ENCODE peak calls at places on chromosomes 5 and 9, in eight cellular contexts. N is HS-27A, U is NCI-H526, P is EH, K is dermis microvascular lymphatic vessel endothelial cell, T is EL, L is psoas muscle, B is HCT116. W is an unnamed sample.

GRCh38 chr5:149210968-149211495 is 60.6 kb upstream of the AFAP1L1 start:
- DNase-seq in N (no peak), U (no peak), P (peak), K (no peak), T (no peak), L (no peak), B (no peak), W (no peak)

GRCh38 chr5:107242411-107242810 is 428.3 kb downstream of the EFNA5 start:
- DNase-seq in N (no peak), U (no peak), P (no peak), K (no peak), T (no peak), L (no peak), B (no peak), W (no peak)

GRCh38 chr9:70566066-70566465 is 151.6 kb upstream of the KLF9 start:
- DNase-seq in N (no peak), U (no peak), P (peak), K (no peak), T (no peak), L (no peak), B (no peak), W (no peak)

GRCh38 chr5:54217826-54218503 is 92.4 kb downstream of the ARL15 start:
- DNase-seq in N (peak), U (peak), P (peak), K (peak), T (peak), L (no peak), B (peak), W (peak)

GRCh38 chr5:100577506-100577905 is 42.3 kb downstream of the FAM174A start:
- DNase-seq in N (no peak), U (no peak), P (no peak), K (no peak), T (no peak), L (no peak), B (no peak), W (no peak)

GRCh38 chr5:163506726-163507125 is 1.3 kb downstream of the MAT2B start:
- DNase-seq in N (no peak), U (no peak), P (peak), K (no peak), T (peak), L (no peak), B (no peak), W (no peak)

GRCh38 chr5:30808996-30809395 is 384.5 kb upstream of the CDH6 start:
- DNase-seq in N (no peak), U (no peak), P (no peak), K (no peak), T (no peak), L (no peak), B (no peak), W (no peak)

GRCh38 chr5:89313044-89313443 is 430.1 kb upstream of the MEF2C start:
- DNase-seq in N (peak), U (no peak), P (peak), K (no peak), T (peak), L (no peak), B (peak), W (peak)

GRCh38 chr9:75390951-75391350 is 302.6 kb downstream of the OSTF1 start:
- DNase-seq in N (no peak), U (no peak), P (no peak), K (no peak), T (no peak), L (no peak), B (no peak), W (no peak)

GRCh38 chr5:160640417-160640816 is 211.6 kb downstream of the ATP10B start:
- DNase-seq in N (no peak), U (no peak), P (no peak), K (no peak), T (no peak), L (no peak), B (no peak), W (no peak)

GRCh38 chr9:19116391-19116790 is 10.9 kb downstream of the PLIN2 start:
- DNase-seq in N (no peak), U (no peak), P (peak), K (no peak), T (no peak), L (peak), B (no peak), W (no peak)

GRCh38 chr9:127020526-127021078 is 101.8 kb downstream of the ANGPTL2 start:
- DNase-seq in N (no peak), U (no peak), P (no peak), K (no peak), T (no peak), L (no peak), B (no peak), W (no peak)

GRCh38 chr5:83321656-83322055 is 149.9 kb upstream of the VCAN start:
- DNase-seq in N (no peak), U (no peak), P (peak), K (no peak), T (peak), L (no peak), B (no peak), W (no peak)

GRCh38 chr5:74632947-74633356 is 7.6 kb downstream of the ENC1 start:
- DNase-seq in N (no peak), U (no peak), P (peak), K (no peak), T (peak), L (no peak), B (peak), W (peak)

GRCh38 chr9:136619742-136620440 is 42.8 kb upstream of the EGFL7 start:
- DNase-seq in N (no peak), U (no peak), P (no peak), K (peak), T (no peak), L (peak), B (no peak), W (no peak)

GRCh38 chr9:78121488-78121887 is 89.9 kb upstream of the GNAQ start:
- DNase-seq in N (no peak), U (peak), P (peak), K (peak), T (peak), L (peak), B (peak), W (no peak)

GRCh38 chr5:181197326-181197951 is 7.6 kb downstream of the TRIM7 start:
- DNase-seq in N (no peak), U (no peak), P (peak), K (no peak), T (peak), L (no peak), B (no peak), W (no peak)

GRCh38 chr5:179142434-179143198 is 82.4 kb downstream of the ZNF354C start:
- DNase-seq in N (no peak), U (no peak), P (peak), K (no peak), T (peak), L (no peak), B (no peak), W (peak)

GRCh38 chr9:105023788-105024187 is 95.8 kb upstream of the ABCA1 start:
- DNase-seq in N (no peak), U (no peak), P (no peak), K (no peak), T (no peak), L (no peak), B (no peak), W (no peak)

GRCh38 chr9:22136446-22137140 is 127.5 kb upstream of the CDKN2B start:
- DNase-seq in N (no peak), U (no peak), P (peak), K (no peak), T (peak), L (no peak), B (no peak), W (peak)

GRCh38 chr5:157100140-157100679 is 8.6 kb downstream of the HAVCR2 start:
- DNase-seq in N (no peak), U (no peak), P (peak), K (no peak), T (peak), L (no peak), B (no peak), W (no peak)

GRCh38 chr5:159951834-159952233 is 35.6 kb downstream of the ADRA1B start:
- DNase-seq in N (no peak), U (no peak), P (peak), K (no peak), T (no peak), L (no peak), B (no peak), W (no peak)

GRCh38 chr9:93623736-93624135 is 47.4 kb downstream of the PHF2 start:
- DNase-seq in N (no peak), U (no peak), P (no peak), K (no peak), T (no peak), L (no peak), B (no peak), W (no peak)

GRCh38 chr5:135386886-135387628 is 12.0 kb downstream of the MACROH2A1 start:
- DNase-seq in N (peak), U (no peak), P (peak), K (no peak), T (peak), L (no peak), B (peak), W (peak)

GRCh38 chr9:137987244-137988030 is 109.9 kb downstream of the CACNA1B start:
- DNase-seq in N (no peak), U (no peak), P (no peak), K (no peak), T (peak), L (no peak), B (no peak), W (no peak)

W was measured in non-pigmented ciliary epithelial cell.